ENCODE peak calls at places on chromosomes 3 and 15, in ten cellular contexts. V is GM12891, E is IMR-90, B is heart left ventricle, F is erythroblast, U is lower leg skin, W is spleen, H is Peyer's patch, N is breast epithelium, O is sigmoid colon. X is an unnamed sample.

GRCh38 chr3:198019115-198019514 is 59.1 kb downstream of the LMLN start:
- DNase-seq in V (no peak), E (no peak), B (no peak), F (no peak), U (no peak), W (no peak), H (no peak), N (no peak), O (no peak), X (no peak)

GRCh38 chr3:124059580-124059979 is 67.7 kb upstream of the ROPN1 start:
- DNase-seq in V (no peak), E (peak), B (no peak), F (no peak), U (no peak), W (no peak), H (no peak), N (no peak), O (no peak), X (no peak)

GRCh38 chr3:109241459-109241858 is 74.9 kb downstream of the DPPA2 start:
- DNase-seq in V (no peak), E (no peak), B (no peak), F (no peak), U (no peak), W (no peak), H (no peak), N (no peak), O (no peak), X (no peak)

GRCh38 chr3:49841806-49842205 is 14.6 kb downstream of the TRAIP start:
- DNase-seq in V (no peak), E (no peak), B (no peak), F (no peak), U (no peak), W (no peak), H (no peak), N (no peak), O (no peak), X (no peak)

GRCh38 chr3:60282840-60283239 is 968.4 kb downstream of the FHIT start:
- DNase-seq in V (no peak), E (no peak), B (no peak), F (no peak), U (no peak), W (no peak), H (no peak), N (no peak), O (no peak), X (no peak)

GRCh38 chr15:84934942-84935729 is 46.5 kb upstream of the PDE8A start:
- DNase-seq in V (no peak), E (no peak), B (no peak), F (no peak), U (no peak), W (no peak), H (no peak), N (no peak), O (peak), X (no peak)

GRCh38 chr3:155895379-155895900 is 25.0 kb downstream of the GMPS start:
- DNase-seq in V (no peak), E (no peak), B (no peak), F (no peak), U (no peak), W (no peak), H (no peak), N (no peak), O (no peak), X (no peak)

GRCh38 chr3:152243301-152243711 is 25.4 kb upstream of the MBNL1 start:
- DNase-seq in V (no peak), E (no peak), B (no peak), F (peak), U (no peak), W (no peak), H (no peak), N (no peak), O (no peak), X (no peak)

GRCh38 chr3:107942244-107942643 is 148.6 kb downstream of the CD47 start:
- DNase-seq in V (no peak), E (peak), B (no peak), F (no peak), U (no peak), W (no peak), H (no peak), N (no peak), O (no peak), X (no peak)

GRCh38 chr3:187850256-187851010 is 105.2 kb upstream of the BCL6 start:
- DNase-seq in V (no peak), E (no peak), B (no peak), F (no peak), U (peak), W (no peak), H (no peak), N (no peak), O (no peak), X (no peak)

GRCh38 chr3:172279974-172280373 is 168.3 kb downstream of the GHSR start:
- DNase-seq in V (no peak), E (no peak), B (no peak), F (no peak), U (no peak), W (no peak), H (no peak), N (no peak), O (no peak), X (no peak)

GRCh38 chr3:195133462-195133861 is 137.5 kb downstream of the XXYLT1 start:
- DNase-seq in V (no peak), E (peak), B (no peak), F (no peak), U (peak), W (no peak), H (peak), N (no peak), O (peak), X (no peak)

GRCh38 chr15:84816694-84817460 is at the start of gene ALPK3:
- DNase-seq in V (no peak), E (no peak), B (peak), F (no peak), U (no peak), W (no peak), H (no peak), N (no peak), O (peak), X (no peak)

GRCh38 chr3:161221881-161222600 is 930 bp downstream of the NMD3 start:
- DNase-seq in V (no peak), E (peak), B (no peak), F (peak), U (no peak), W (no peak), H (peak), N (no peak), O (no peak), X (no peak)

GRCh38 chr3:194577985-194578905 is 55.0 kb downstream of the TMEM44 start:
- DNase-seq in V (no peak), E (peak), B (no peak), F (peak), U (no peak), W (no peak), H (no peak), N (no peak), O (no peak), X (peak)

GRCh38 chr15:52383100-52383588 is 87.5 kb upstream of the MYO5C start:
- DNase-seq in V (no peak), E (peak), B (no peak), F (no peak), U (no peak), W (no peak), H (no peak), N (no peak), O (no peak), X (no peak)

GRCh38 chr3:143885803-143886427 is 37.6 kb upstream of the SLC9A9 start:
- DNase-seq in V (peak), E (peak), B (no peak), F (peak), U (no peak), W (no peak), H (no peak), N (no peak), O (no peak), X (no peak)

GRCh38 chr15:56978898-56979662 is 60.6 kb downstream of the TCF12 start:
- DNase-seq in V (no peak), E (peak), B (no peak), F (no peak), U (no peak), W (no peak), H (no peak), N (no peak), O (no peak), X (no peak)

GRCh38 chr15:88002721-88003120 is 253.8 kb downstream of the NTRK3 start:
- DNase-seq in V (no peak), E (no peak), B (no peak), F (no peak), U (no peak), W (no peak), H (no peak), N (no peak), O (no peak), X (no peak)

GRCh38 chr3:172194702-172195392 is 155.5 kb downstream of the FNDC3B start:
- DNase-seq in V (no peak), E (no peak), B (no peak), F (peak), U (no peak), W (no peak), H (no peak), N (no peak), O (no peak), X (no peak)

GRCh38 chr15:57592426-57592825 is 722 bp downstream of the MYZAP start:
- DNase-seq in V (no peak), E (no peak), B (no peak), F (no peak), U (no peak), W (no peak), H (no peak), N (no peak), O (no peak), X (no peak)

GRCh38 chr3:95758707-95759106 is 1055.7 kb upstream of the EPHA6 start:
- DNase-seq in V (no peak), E (no peak), B (no peak), F (no peak), U (no peak), W (no peak), H (no peak), N (no peak), O (no peak), X (no peak)

GRCh38 chr3:196528639-196529233 is 13.6 kb upstream of the SMCO1 start:
- DNase-seq in V (peak), E (peak), B (peak), F (peak), U (peak), W (peak), H (peak), N (no peak), O (peak), X (peak)

GRCh38 chr3:172272699-172273098 is 175.6 kb downstream of the GHSR start:
- DNase-seq in V (no peak), E (peak), B (no peak), F (no peak), U (no peak), W (no peak), H (no peak), N (no peak), O (no peak), X (no peak)

GRCh38 chr15:76433798-76434400 is 97.3 kb downstream of the ISL2 start:
- DNase-seq in V (no peak), E (peak), B (no peak), F (no peak), U (no peak), W (no peak), H (no peak), N (no peak), O (no peak), X (no peak)

GRCh38 chr3:147613710-147614109 is 204.5 kb downstream of the ZIC1 start:
- DNase-seq in V (no peak), E (no peak), B (no peak), F (no peak), U (no peak), W (no peak), H (no peak), N (no peak), O (no peak), X (no peak)

GRCh38 chr3:139940622-139941021 is 5.6 kb downstream of the CLSTN2 start:
- DNase-seq in V (no peak), E (no peak), B (no peak), F (no peak), U (no peak), W (no peak), H (no peak), N (no peak), O (no peak), X (no peak)

GRCh38 chr3:125401402-125401801 is 26.3 kb upstream of the ZNF148 start:
- DNase-seq in V (no peak), E (peak), B (no peak), F (no peak), U (no peak), W (no peak), H (no peak), N (no peak), O (no peak), X (peak)

GRCh38 chr3:149019581-149019980 is 28.2 kb downstream of the GYG1 start:
- DNase-seq in V (no peak), E (peak), B (no peak), F (no peak), U (no peak), W (no peak), H (no peak), N (no peak), O (no peak), X (no peak)

GRCh38 chr3:68878322-68878721 is 54.0 kb downstream of the TAFA4 start:
- DNase-seq in V (no peak), E (peak), B (no peak), F (no peak), U (no peak), W (no peak), H (no peak), N (no peak), O (no peak), X (no peak)

GRCh38 chr15:90044916-90045371 is 43.8 kb downstream of the ZNF710 start:
- DNase-seq in V (no peak), E (no peak), B (no peak), F (no peak), U (no peak), W (no peak), H (no peak), N (no peak), O (no peak), X (no peak)

GRCh38 chr15:34514251-34514760 is 69.1 kb downstream of the GOLGA8B start:
- DNase-seq in V (peak), E (no peak), B (peak), F (peak), U (no peak), W (peak), H (no peak), N (no peak), O (peak), X (peak)

GRCh38 chr3:54426431-54426830 is 304.1 kb downstream of the CACNA2D3 start:
- DNase-seq in V (no peak), E (no peak), B (no peak), F (no peak), U (no peak), W (no peak), H (no peak), N (no peak), O (no peak), X (no peak)

GRCh38 chr15:55289011-55289572 is 521 bp downstream of the RAB27A start:
- DNase-seq in V (no peak), E (peak), B (peak), F (peak), U (peak), W (peak), H (peak), N (no peak), O (peak), X (no peak)

GRCh38 chr3:78410077-78410476 is 1357.7 kb downstream of the ROBO1 start:
- DNase-seq in V (no peak), E (no peak), B (no peak), F (no peak), U (no peak), W (no peak), H (no peak), N (no peak), O (no peak), X (no peak)

GRCh38 chr3:78414261-78414660 is 1353.5 kb downstream of the ROBO1 start:
- DNase-seq in V (no peak), E (no peak), B (no peak), F (no peak), U (no peak), W (no peak), H (no peak), N (no peak), O (no peak), X (no peak)
- TF ChIP-seq POLR2A in V (no peak), E (no peak), B (no peak), F (no peak), U (no peak), W (no peak), H (no peak), N (no peak), O (no peak), X (no peak)

DNA sequence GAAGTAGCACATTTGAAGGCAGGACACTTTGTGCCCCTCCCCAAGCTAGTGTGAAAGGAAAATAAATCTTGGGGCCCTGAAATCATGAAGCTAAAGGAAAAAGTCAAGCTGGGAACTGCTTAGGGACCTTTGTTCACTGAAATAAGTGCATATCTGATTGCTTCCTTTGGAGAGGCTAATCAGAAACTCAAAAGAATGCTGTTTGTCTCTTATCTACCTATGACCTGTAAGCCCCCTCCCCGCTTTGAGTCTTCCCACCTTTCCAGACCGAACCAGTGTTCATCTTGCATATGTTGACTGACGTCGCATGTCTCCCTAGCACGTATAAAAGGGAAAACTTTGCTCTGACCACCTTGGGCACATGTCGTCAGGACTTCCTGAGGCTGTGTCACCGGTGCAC is 53.1 kb downstream of the SLC30A4 start:
- DNase-seq in V (no peak), E (no peak), B (no peak), F (no peak), U (no peak), W (no peak), H (no peak), N (no peak), O (no peak), X (no peak)
- TF ChIP-seq POLR2A in V (no peak), E (no peak), B (no peak), F (no peak), U (no peak), W (no peak), H (no peak), N (no peak), O (no peak), X (no peak)

GRCh38 chr15:67093146-67093874 is 27.9 kb downstream of the SMAD3 start:
- DNase-seq in V (no peak), E (no peak), B (peak), F (no peak), U (no peak), W (peak), H (peak), N (no peak), O (no peak), X (no peak)
- TF ChIP-seq POLR2A in V (peak), E (no peak), B (no peak), F (no peak), U (no peak), W (no peak), H (no peak), N (no peak), O (no peak), X (no peak)

GRCh38 chr3:39407773-39408492 is 1.4 kb downstream of the RPSA start:
- DNase-seq in V (no peak), E (peak), B (no peak), F (no peak), U (no peak), W (no peak), H (no peak), N (no peak), O (no peak), X (no peak)
- TF ChIP-seq POLR2A in V (no peak), E (no peak), B (no peak), F (no peak), U (no peak), W (no peak), H (no peak), N (no peak), O (no peak), X (no peak)

X was measured in H54.